ENCODE peak calls at places on chromosomes 5 and 9, in nine cellular contexts. Q is Caco-2; K is right atrium auricular region; P is nucleus accumbens; W is T-helper 1 cell; S is NCI-H446 treated with DMSO at 0.1 percent for 48 hours; O is GDM1; U is CD8-positive, alpha-beta T cell; C is activated naive CD4-positive, alpha-beta T cell treated with Interleukin-2 at 50 U/mL for 16 hours. M is an unnamed sample.

GRCh38 chr5:52491829-52492217 is 295.9 kb upstream of the ITGA1 start:
- DNase-seq in Q (no peak), K (no peak), P (no peak), W (no peak), S (no peak), O (no peak), U (no peak), C (no peak), M (no peak)

GRCh38 chr9:4678679-4679267 is 596 bp upstream of the CDC37L1 start:
- DNase-seq in Q (no peak), K (no peak), P (no peak), W (no peak), S (no peak), O (no peak), U (no peak), C (no peak), M (no peak)

GRCh38 chr5:55096186-55096585 is 6.3 kb upstream of the GZMA start:
- DNase-seq in Q (no peak), K (no peak), P (no peak), W (no peak), S (no peak), O (no peak), U (peak), C (no peak), M (no peak)

GRCh38 chr5:151700816-151701215 is 14.1 kb upstream of the SPARC start:
- DNase-seq in Q (no peak), K (no peak), P (no peak), W (no peak), S (no peak), O (no peak), U (no peak), C (no peak), M (no peak)

GRCh38 chr5:174097486-174098185 is 52.1 kb downstream of the NSG2 start:
- DNase-seq in Q (no peak), K (no peak), P (no peak), W (no peak), S (no peak), O (no peak), U (no peak), C (no peak), M (no peak)

GRCh38 chr9:38390851-38391250 is 1.7 kb upstream of the ALDH1B1 start:
- DNase-seq in Q (no peak), K (no peak), P (no peak), W (no peak), S (no peak), O (no peak), U (no peak), C (no peak), M (no peak)

GRCh38 chr9:100492952-100493351 is 20.0 kb downstream of the TMEFF1 start:
- DNase-seq in Q (no peak), K (no peak), P (no peak), W (no peak), S (no peak), O (no peak), U (no peak), C (no peak), M (no peak)

GRCh38 chr5:133990396-133990795 is 14.4 kb downstream of the VDAC1 start:
- DNase-seq in Q (no peak), K (no peak), P (no peak), W (no peak), S (no peak), O (no peak), U (no peak), C (no peak), M (no peak)

GRCh38 chr9:133351908-133352634 is 4.1 kb downstream of the RPL7A start:
- DNase-seq in Q (peak), K (no peak), P (no peak), W (no peak), S (no peak), O (peak), U (no peak), C (peak), M (no peak)

GRCh38 chr9:126464694-126465441 is 138.2 kb downstream of the MVB12B start:
- DNase-seq in Q (no peak), K (no peak), P (no peak), W (no peak), S (no peak), O (no peak), U (no peak), C (no peak), M (no peak)